ENCODE peak calls at places on chromosomes 2 and 18, in four cellular contexts. N is NT2/D1; B is G401; M is activated naive CD8-positive, alpha-beta T cell treated with anti-CD3 and anti-CD28 coated beads, Interleukin-2, amount 50 U/mL, for 24 hours. V is an unnamed sample.
A peak's percentile ranks its signal among the peaks of the same experiment; 100 is the strongest.

GRCh38 chr18:76374330-76375281 is 120.4 kb downstream of the ZNF516 start:
- DNase-seq in N (no peak), B (no peak), M (peak; percentile 45), V (no peak)

GRCh38 chr2:233402774-233403173 is 48.5 kb downstream of the DGKD start:
- DNase-seq in N (no peak), B (no peak), M (no peak), V (no peak)

GRCh38 chr2:202109737-202110184 is 36.7 kb downstream of the KIAA2012 start:
- DNase-seq in N (no peak), B (no peak), M (no peak), V (no peak)

GRCh38 chr2:232537079-232537478 is 2.4 kb upstream of the CHRNG start:
- DNase-seq in N (no peak), B (peak; percentile 14), M (no peak), V (no peak)

GRCh38 chr2:88227446-88227845 is 57.3 kb downstream of the THNSL2 start:
- DNase-seq in N (no peak), B (no peak), M (no peak), V (no peak)

GRCh38 chr18:9516437-9517064 is 41.2 kb downstream of the RALBP1 start:
- DNase-seq in N (no peak), B (peak; percentile 67), M (no peak), V (no peak)

GRCh38 chr2:237530472-237531433 is 35.6 kb upstream of the PRLH start:
- DNase-seq in N (no peak), B (no peak), M (no peak), V (no peak)

GRCh38 chr2:196482119-196483065 is 157.1 kb upstream of the CCDC150 start:
- DNase-seq in N (no peak), B (no peak), M (no peak), V (no peak)

GRCh38 chr2:15389326-15389700 is 171.8 kb downstream of the NBAS start:
- DNase-seq in N (no peak), B (no peak), M (no peak), V (no peak)

GRCh38 chr2:218152777-218153176 is 14.0 kb downstream of the CXCR1 start:
- DNase-seq in N (no peak), B (peak; percentile 53), M (no peak), V (no peak)